ENCODE peak calls at places on chromosomes 12 and 14, in five cellular contexts. L is stomach, N is thoracic aorta, B is GOT3, S is H4. I is an unnamed sample.

GRCh38 chr12:111975161-111975931 is 37.6 kb downstream of the TMEM116 start:
- DNase-seq in L (no peak), N (no peak), B (no peak), S (peak; percentile 69), I (no peak)

GRCh38 chr12:95218164-95218851 is 701 bp downstream of the VEZT start:
- DNase-seq in L (no peak), N (no peak), B (no peak), S (no peak), I (peak; percentile 57)

GRCh38 chr14:58765375-58765774 is 127.6 kb downstream of the DACT1 start:
- DNase-seq in L (no peak), N (no peak), B (no peak), S (no peak), I (no peak)

GRCh38 chr12:63955831-63956685 is 111.6 kb downstream of the SRGAP1 start:
- DNase-seq in L (no peak), N (no peak), B (no peak), S (no peak), I (no peak)

GRCh38 chr12:6961695-6962284 is 8.7 kb downstream of the PHB2 start:
- DNase-seq in L (peak; percentile 75), N (no peak), B (no peak), S (peak; percentile 93), I (no peak)

GRCh38 chr12:93577222-93577621 is 4.7 kb downstream of the SOCS2 start:
- DNase-seq in L (no peak), N (no peak), B (no peak), S (no peak), I (no peak)

GRCh38 chr14:71486274-71486673 is 446.0 kb upstream of the RGS6 start:
- DNase-seq in L (no peak), N (no peak), B (no peak), S (no peak), I (no peak)

GRCh38 chr12:39723831-39724230 is 104.2 kb upstream of the ABCD2 start:
- DNase-seq in L (no peak), N (no peak), B (peak; percentile 94), S (peak; percentile 67), I (no peak)

GRCh38 chr14:93712838-93713724 is 75.2 kb downstream of the PRIMA1 start:
- DNase-seq in L (no peak), N (no peak), B (no peak), S (no peak), I (no peak)

GRCh38 chr12:57160021-57160420 is 12.6 kb upstream of the LRP1-AS start:
- DNase-seq in L (no peak), N (no peak), B (no peak), S (no peak), I (no peak)

GRCh38 chr14:36254020-36254614 is 66.3 kb downstream of the MBIP start:
- DNase-seq in L (no peak), N (no peak), B (no peak), S (peak; percentile 7), I (no peak)

GRCh38 chr14:77103475-77103874 is 5.4 kb downstream of the CIPC start:
- DNase-seq in L (no peak), N (no peak), B (no peak), S (no peak), I (no peak)

GRCh38 chr12:76274699-76275098 is 73.5 kb downstream of the BBS10 start:
- DNase-seq in L (no peak), N (no peak), B (no peak), S (no peak), I (peak; percentile 60)

GRCh38 chr14:68379510-68380303 is 413.2 kb downstream of the ZFP36L1 start:
- DNase-seq in L (no peak), N (no peak), B (no peak), S (no peak), I (peak; percentile 56)

GRCh38 chr12:86283607-86284006 is 27.4 kb upstream of the MGAT4C start:
- DNase-seq in L (no peak), N (no peak), B (no peak), S (no peak), I (no peak)

GRCh38 chr12:14164266-14164665 is 182.9 kb upstream of the GRIN2B start:
- DNase-seq in L (no peak), N (no peak), B (no peak), S (no peak), I (no peak)

GRCh38 chr12:54381136-54381535 is 3.4 kb downstream of the ZNF385A start:
- DNase-seq in L (no peak), N (no peak), B (no peak), S (no peak), I (no peak)

GRCh38 chr12:124788936-124789555 is 74.6 kb downstream of the SCARB1 start:
- DNase-seq in L (no peak), N (no peak), B (no peak), S (no peak), I (no peak)

GRCh38 chr14:27613102-27613501 is 1015.3 kb upstream of the NOVA1 start:
- DNase-seq in L (no peak), N (no peak), B (no peak), S (no peak), I (no peak)

GRCh38 chr12:96185914-96186313 is 8.3 kb upstream of the ELK3 start:
- DNase-seq in L (no peak), N (no peak), B (no peak), S (no peak), I (no peak)

GRCh38 chr12:46154221-46154975 is 114.4 kb downstream of the SLC38A1 start:
- DNase-seq in L (no peak), N (no peak), B (no peak), S (peak; percentile 19), I (no peak)

GRCh38 chr14:64581363-64581762 is 31.6 kb downstream of the PPP1R36 start:
- DNase-seq in L (no peak), N (no peak), B (no peak), S (no peak), I (no peak)

GRCh38 chr12:130225347-130225746 is 63.1 kb downstream of the FZD10 start:
- DNase-seq in L (no peak), N (no peak), B (no peak), S (no peak), I (no peak)

GRCh38 chr14:102088012-102088792 is 1.4 kb upstream of the HSP90AA1 start:
- DNase-seq in L (peak; percentile 51), N (no peak), B (no peak), S (no peak), I (peak; percentile 60)

GRCh38 chr14:77804592-77804991 is 4.7 kb downstream of the ADCK1 start:
- DNase-seq in L (no peak), N (no peak), B (no peak), S (no peak), I (peak; percentile 44)

GRCh38 chr12:119715268-119715620 is 47.3 kb downstream of the PRKAB1 start:
- DNase-seq in L (no peak), N (no peak), B (no peak), S (no peak), I (no peak)

GRCh38 chr12:5487971-5488955 is 56.4 kb downstream of the NTF3 start:
- DNase-seq in L (no peak), N (no peak), B (no peak), S (no peak), I (no peak)

GRCh38 chr12:21697829-21698630 is 40.4 kb upstream of the LDHB start:
- DNase-seq in L (no peak), N (no peak), B (no peak), S (peak; percentile 19), I (no peak)

GRCh38 chr12:13193403-13194100 is 3.0 kb upstream of the EMP1 start:
- DNase-seq in L (no peak), N (no peak), B (no peak), S (no peak), I (no peak)

GRCh38 chr14:21096889-21097615 is 1.4 kb downstream of the ZNF219 start:
- DNase-seq in L (no peak), N (no peak), B (no peak), S (no peak), I (no peak)

GRCh38 chr12:22543246-22544037 is 900 bp downstream of the C2CD5 start:
- DNase-seq in L (peak; percentile 58), N (peak; percentile 7), B (no peak), S (peak; percentile 7), I (peak; percentile 55)

GRCh38 chr12:44052554-44052953 is 216.7 kb downstream of the TMEM117 start:
- DNase-seq in L (no peak), N (no peak), B (no peak), S (no peak), I (no peak)

GRCh38 chr12:106128526-106129430 is 10.0 kb downstream of the NUAK1 start:
- DNase-seq in L (no peak), N (no peak), B (no peak), S (no peak), I (no peak)

GRCh38 chr14:59969319-59969718 is 49.4 kb downstream of the LRRC9 start:
- DNase-seq in L (no peak), N (no peak), B (no peak), S (peak; percentile 54), I (no peak)

GRCh38 chr14:28059254-28059653 is 707.3 kb upstream of the FOXG1 start:
- DNase-seq in L (no peak), N (no peak), B (no peak), S (no peak), I (no peak)

GRCh38 chr12:125208942-125209341 is 143.7 kb downstream of the AACS start:
- DNase-seq in L (no peak), N (no peak), B (no peak), S (no peak), I (no peak)

GRCh38 chr14:73745571-73746539 is 31.7 kb upstream of the PNMA1 start:
- DNase-seq in L (no peak), N (no peak), B (no peak), S (no peak), I (no peak)

GRCh38 chr14:61151276-61151675 is 129.9 kb downstream of the TMEM30B start:
- DNase-seq in L (no peak), N (no peak), B (no peak), S (no peak), I (no peak)

GRCh38 chr12:31322651-31323248 is 3.2 kb downstream of the SINHCAF start:
- DNase-seq in L (no peak), N (no peak), B (no peak), S (no peak), I (no peak)

GRCh38 chr12:51672334-51672733 is 81.3 kb downstream of the SCN8A start:
- DNase-seq in L (no peak), N (no peak), B (no peak), S (no peak), I (no peak)